ENCODE peak calls at places on chromosomes 11 and 22, in nine cellular contexts. S is IMR-90, A is K562, C is spleen, L is body of pancreas, I is stomach, M is upper lobe of left lung, X is uterus, W is Peyer's patch. N is an unnamed sample.

GRCh38 chr11:96014234-96014633 is 90.3 kb upstream of the MTMR2 start:
- DNase-seq in L (no peak), X (no peak), C (no peak), W (no peak), M (no peak), S (peak; percentile 61), A (no peak), I (no peak), N (no peak)

GRCh38 chr11:69378303-69379141 is 84.6 kb downstream of the MYEOV start:
- DNase-seq in C (peak; percentile 71), W (peak; percentile 44), X (no peak), S (no peak), M (no peak), L (no peak), I (no peak), A (no peak), N (no peak)

GRCh38 chr11:108915666-108916065 is 250.8 kb downstream of the DDX10 start:
- DNase-seq in C (no peak), L (no peak), W (no peak), M (no peak), A (no peak), S (peak; percentile 21), X (no peak), I (no peak), N (no peak)

GRCh38 chr22:28903719-28904118 is 20.3 kb downstream of the ZNRF3 start:
- DNase-seq in A (no peak), C (no peak), L (peak; percentile 53), W (no peak), I (no peak), X (no peak), S (no peak), M (no peak), N (no peak)

GRCh38 chr22:32308191-32308590 is 49.5 kb upstream of the RFPL3 start:
- DNase-seq in X (no peak), A (no peak), I (no peak), S (no peak), L (no peak), W (no peak), C (no peak), M (no peak), N (no peak)

GRCh38 chr11:115471367-115471766 is 32.8 kb downstream of the CADM1 start:
- DNase-seq in I (peak; percentile 40), C (no peak), M (peak; percentile 68), W (no peak), X (no peak), L (no peak), A (no peak), S (peak; percentile 28), N (no peak)

GRCh38 chr11:38060930-38061329 is 1462.9 kb upstream of the RAG2 start:
- DNase-seq in A (no peak), S (no peak), W (no peak), L (no peak), I (no peak), C (no peak), M (no peak), X (no peak), N (no peak)

GRCh38 chr22:48240165-48240934 is 1477.9 kb downstream of the TBC1D22A start:
- DNase-seq in S (no peak), A (no peak), X (no peak), C (peak; percentile 41), L (no peak), W (no peak), I (peak; percentile 1), M (no peak), N (no peak)

GRCh38 chr11:93603671-93604070 is 57.8 kb upstream of the CEP295 start:
- DNase-seq in L (no peak), C (no peak), A (no peak), I (no peak), W (no peak), M (no peak), S (no peak), X (no peak), N (no peak)

GRCh38 chr22:38246046-38246658 is 26.7 kb downstream of the TMEM184B start:
- DNase-seq in L (no peak), S (no peak), X (no peak), C (no peak), M (no peak), I (no peak), W (no peak), A (no peak), N (no peak)

GRCh38 chr11:120568572-120569307 is 57.2 kb downstream of the GRIK4 start:
- DNase-seq in W (no peak), L (no peak), C (peak; percentile 40), I (no peak), M (no peak), S (no peak), X (no peak), A (no peak), N (no peak)

DNA sequence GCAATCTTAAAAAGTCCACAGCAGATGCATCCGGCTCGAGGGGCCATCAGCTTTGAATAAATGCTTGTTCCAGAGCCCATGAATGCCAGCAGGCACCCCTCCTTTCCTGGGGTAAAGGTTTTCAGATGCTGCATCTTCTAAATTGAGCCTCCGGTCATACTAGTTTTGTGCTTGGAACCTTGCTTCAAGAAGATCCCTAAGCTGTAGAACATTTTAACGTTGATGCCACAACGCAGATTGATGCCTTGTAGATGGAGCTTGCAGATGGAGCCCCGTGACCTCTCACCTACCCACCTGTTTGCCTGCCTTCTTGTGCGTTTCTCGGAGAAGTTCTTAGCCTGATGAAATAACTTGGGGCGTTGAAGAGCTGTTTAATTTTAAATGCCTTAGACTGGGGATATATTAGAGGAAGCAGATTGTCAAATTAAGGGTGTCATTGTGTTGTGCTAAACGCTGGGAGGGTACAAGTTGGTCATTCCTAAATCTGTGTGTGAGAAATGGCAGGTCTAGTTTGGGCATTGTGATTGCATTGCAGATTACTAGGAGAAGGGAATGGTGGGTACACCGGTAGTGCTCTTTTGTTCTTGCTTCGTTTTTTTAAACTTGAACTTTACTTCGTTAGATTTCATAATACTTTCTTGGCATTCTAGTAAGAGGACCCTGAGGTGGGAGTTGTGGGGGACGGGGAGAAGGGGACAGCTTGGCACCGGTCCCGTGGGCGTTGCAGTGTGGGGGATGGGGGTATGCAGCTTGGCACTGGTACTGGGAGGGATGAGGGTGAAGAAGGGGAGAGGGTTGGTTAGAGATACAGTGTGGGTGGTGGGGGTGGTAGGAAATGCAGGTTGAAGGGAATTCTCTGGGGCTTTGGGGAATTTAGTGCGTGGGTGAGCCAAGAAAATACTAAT is 1.9 kb downstream of the NEAT1 start:
- DNase-seq in S (peak; percentile 54), M (peak; percentile 32), I (peak; percentile 55), X (peak; percentile 51), L (peak; percentile 56), A (peak; percentile 39), W (peak; percentile 67), C (peak; percentile 87), N (peak; percentile 91)
- TF ChIP-seq POLR2A in S (peak; percentile 74), M (peak; percentile 30), I (peak; percentile 59), X (no peak), L (no peak), A (peak; percentile 76), W (no peak), C (no peak), N (no peak)

DNA sequence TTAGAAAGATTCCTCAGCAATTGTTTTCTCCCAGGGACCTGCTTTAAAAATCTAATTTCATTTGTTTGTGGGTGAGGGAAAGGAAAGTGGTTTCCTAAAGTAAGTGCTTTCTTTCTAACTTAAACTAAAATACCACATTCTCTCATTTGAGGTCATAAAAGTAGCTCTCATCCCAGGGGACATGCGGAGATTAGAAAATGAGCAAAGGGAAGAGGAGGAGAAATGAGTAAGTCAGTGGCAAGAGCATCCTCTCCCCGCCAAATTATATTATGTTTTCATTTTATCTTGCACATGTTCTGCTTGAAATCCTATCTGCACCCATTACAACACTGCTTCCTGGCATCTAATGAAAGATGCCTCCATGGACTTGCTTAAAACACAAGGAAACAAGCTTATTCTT is 191.4 kb downstream of the ARHGAP42 start:
- DNase-seq in M (no peak), C (no peak), X (no peak), S (peak; percentile 41), A (no peak), W (no peak), L (no peak), I (no peak), N (no peak)
- TF ChIP-seq CTCF in M (no peak), C (no peak), X (no peak), S (no peak), A (no peak), W (no peak), L (no peak), I (no peak), N (no peak)

DNA sequence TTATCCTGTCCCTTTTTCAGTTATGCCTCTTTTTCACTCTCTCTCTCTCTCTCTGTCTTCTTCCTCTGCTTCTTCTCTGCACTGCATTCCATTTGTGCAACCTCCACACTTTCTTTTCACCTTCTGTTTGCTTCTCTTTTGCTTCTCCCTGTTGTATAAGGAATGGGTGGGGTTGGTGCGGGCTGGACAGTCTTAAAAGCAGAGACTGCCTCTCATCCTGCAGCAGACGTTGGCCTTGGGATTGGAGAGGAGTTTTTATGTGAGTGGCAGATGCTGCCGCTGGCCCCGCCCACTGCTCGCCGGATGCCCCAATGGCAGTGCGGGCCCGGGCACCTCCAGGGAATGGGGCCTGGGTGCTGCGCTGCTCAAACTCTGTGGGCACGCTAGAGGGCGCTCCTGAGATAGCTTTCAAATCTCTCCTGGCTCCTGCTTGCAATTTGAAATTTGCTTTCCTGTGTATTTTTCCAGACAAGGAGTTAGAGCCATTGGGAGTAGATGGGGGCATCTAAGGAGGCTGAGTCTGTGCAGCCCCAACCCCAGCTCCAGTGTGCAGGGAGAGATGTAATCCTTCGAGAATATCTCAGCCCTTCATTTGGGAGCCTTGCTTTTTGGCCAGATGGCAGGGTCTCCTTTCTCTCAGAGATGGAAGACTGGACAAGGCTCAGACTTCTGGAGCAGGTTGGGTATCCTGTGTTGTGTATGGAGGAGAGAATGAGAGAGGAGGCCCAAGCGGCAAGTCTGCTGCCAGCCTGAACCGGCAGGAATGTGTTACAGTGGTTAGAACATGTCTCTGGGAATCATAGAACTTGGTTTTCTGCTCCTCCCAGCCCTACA is 81.2 kb downstream of the GRAMD1B start:
- DNase-seq in W (peak; percentile 86), S (peak; percentile 88), M (peak; percentile 78), I (peak; percentile 88), A (peak; percentile 92), L (peak; percentile 80), C (peak; percentile 90), X (peak; percentile 73), N (peak; percentile 94)
- H3K4me3 ChIP-seq in W (no peak overlapping the region), S (no peak overlapping the region), M (no peak overlapping the region), I (no peak overlapping the region), A (no peak overlapping the region), L (no peak overlapping the region), C (no peak overlapping the region), X (no peak overlapping the region), N (no peak overlapping the region)

DNA sequence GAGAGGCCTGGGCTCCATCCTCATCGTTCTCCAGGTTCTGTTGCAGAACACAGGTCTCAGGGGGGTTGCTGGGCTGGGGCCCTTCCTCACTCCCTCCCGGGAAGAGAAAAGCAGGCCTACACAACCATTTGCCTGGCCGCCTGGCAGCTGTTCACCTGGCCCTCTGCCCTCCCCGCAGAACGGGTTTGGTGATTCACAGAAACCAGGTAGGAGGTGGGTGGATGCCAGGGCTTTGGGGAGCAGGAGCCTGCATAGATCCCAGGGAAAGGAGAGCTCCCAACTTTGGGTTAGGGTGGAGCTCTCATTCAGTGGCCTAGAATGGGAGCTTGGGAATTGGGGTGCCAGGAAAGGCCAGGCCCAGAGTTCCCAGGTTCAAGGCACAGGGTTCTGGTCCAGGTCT is 995 bp downstream of the TMEM134 start:
- DNase-seq in M (peak; percentile 87), C (no peak), X (peak; percentile 53), L (peak; percentile 98), A (no peak), W (peak; percentile 70), I (peak; percentile 96), S (no peak), N (peak; percentile 95)
- TF ChIP-seq POLR2A in M (no peak), C (no peak), X (no peak), L (peak; percentile 72), A (no peak), W (no peak), I (no peak), S (no peak), N (no peak)

GRCh38 chr11:119155733-119156492 is 7.1 kb downstream of the ABCG4 start:
- DNase-seq in S (no peak), L (no peak), A (peak; percentile 74), W (no peak), I (no peak), X (no peak), M (no peak), C (no peak), N (no peak)
- TF ChIP-seq CTCF in S (peak; percentile 3), L (peak; percentile 25), A (peak; percentile 71), W (no peak), I (no peak), X (peak; percentile 18), M (no peak), C (peak; percentile 32), N (no peak)